ENCODE peak calls at places on chromosome 14, in four cellular contexts. One of them, this sample, is unnamed.

GRCh38 chr14:97177016-97177415 is 379.8 kb downstream of the VRK1 start:
- DNase-seq in breast epithelium: no peak
- DNase-seq in IMR-90: no peak
- DNase-seq in stomach: no peak
- DNase-seq in this sample: peak; percentile 21

GRCh38 chr14:95664046-95664445 is 22.2 kb upstream of the TCL1B start:
- DNase-seq in breast epithelium: no peak
- DNase-seq in IMR-90: no peak
- DNase-seq in stomach: peak; percentile 51
- DNase-seq in this sample: no peak

GRCh38 chr14:21169587-21169986 is 13.7 kb upstream of the OR5AU1 start:
- DNase-seq in breast epithelium: no peak
- DNase-seq in IMR-90: no peak
- DNase-seq in stomach: no peak
- DNase-seq in this sample: no peak

GRCh38 chr14:89024691-89025090 is 200.2 kb downstream of the TTC8 start:
- DNase-seq in breast epithelium: no peak
- DNase-seq in IMR-90: no peak
- DNase-seq in stomach: no peak
- DNase-seq in this sample: no peak

GRCh38 chr14:69299286-69300035 is 39.5 kb downstream of the GALNT16 start:
- DNase-seq in breast epithelium: no peak
- DNase-seq in IMR-90: no peak
- DNase-seq in stomach: no peak
- DNase-seq in this sample: no peak

GRCh38 chr14:96275182-96276112 is 19.4 kb downstream of the BDKRB1 start:
- DNase-seq in breast epithelium: peak; percentile 53
- DNase-seq in IMR-90: peak; percentile 90
- DNase-seq in stomach: peak; percentile 75
- DNase-seq in this sample: peak; percentile 68

GRCh38 chr14:50342211-50343080 is 30.3 kb downstream of the DMAC2L start:
- DNase-seq in breast epithelium: peak; percentile 57
- DNase-seq in IMR-90: peak; percentile 71
- DNase-seq in stomach: no peak
- DNase-seq in this sample: peak; percentile 46

GRCh38 chr14:97513891-97514290 is 716.7 kb downstream of the VRK1 start:
- DNase-seq in breast epithelium: no peak
- DNase-seq in IMR-90: no peak
- DNase-seq in stomach: no peak
- DNase-seq in this sample: no peak

GRCh38 chr14:53946404-53947400 is 9.9 kb downstream of the BMP4 start:
- DNase-seq in breast epithelium: no peak
- DNase-seq in IMR-90: no peak
- DNase-seq in stomach: no peak
- DNase-seq in this sample: no peak

GRCh38 chr14:65832431-65833253 is 420.1 kb downstream of the FUT8 start:
- DNase-seq in breast epithelium: no peak
- DNase-seq in IMR-90: peak; percentile 5
- DNase-seq in stomach: no peak
- DNase-seq in this sample: no peak

GRCh38 chr14:34212574-34212973 is 249.5 kb downstream of the SPTSSA start:
- DNase-seq in breast epithelium: no peak
- DNase-seq in IMR-90: no peak
- DNase-seq in stomach: no peak
- DNase-seq in this sample: no peak

GRCh38 chr14:64438181-64438839 is 27.0 kb upstream of the AKAP5 start:
- DNase-seq in breast epithelium: no peak
- DNase-seq in IMR-90: peak; percentile 87
- DNase-seq in stomach: no peak
- DNase-seq in this sample: peak; percentile 62

GRCh38 chr14:101372894-101373640 is 188.2 kb upstream of the DIO3 start:
- DNase-seq in breast epithelium: peak; percentile 6
- DNase-seq in IMR-90: no peak
- DNase-seq in stomach: no peak
- DNase-seq in this sample: no peak

GRCh38 chr14:61706096-61706690 is 10.9 kb downstream of the HIF1A start:
- DNase-seq in breast epithelium: no peak
- DNase-seq in IMR-90: no peak
- DNase-seq in stomach: no peak
- DNase-seq in this sample: no peak

GRCh38 chr14:84080961-84081360 is 1449.0 kb upstream of the FLRT2 start:
- DNase-seq in breast epithelium: no peak
- DNase-seq in IMR-90: peak; percentile 26
- DNase-seq in stomach: no peak
- DNase-seq in this sample: no peak

GRCh38 chr14:65301862-65302539 is 110.5 kb upstream of the FUT8 start:
- DNase-seq in breast epithelium: no peak
- DNase-seq in IMR-90: no peak
- DNase-seq in stomach: peak; percentile 68
- DNase-seq in this sample: peak; percentile 59

GRCh38 chr14:40850191-40850590 is 756.5 kb upstream of the LRFN5 start:
- DNase-seq in breast epithelium: no peak
- DNase-seq in IMR-90: no peak
- DNase-seq in stomach: no peak
- DNase-seq in this sample: no peak

GRCh38 chr14:54642121-54642520 is 75.2 kb downstream of the SAMD4A start:
- DNase-seq in breast epithelium: no peak
- DNase-seq in IMR-90: no peak
- DNase-seq in stomach: no peak
- DNase-seq in this sample: no peak

GRCh38 chr14:30864934-30865333 is 9.4 kb upstream of the COCH start:
- DNase-seq in breast epithelium: no peak
- DNase-seq in IMR-90: no peak
- DNase-seq in stomach: no peak
- DNase-seq in this sample: no peak

DNA sequence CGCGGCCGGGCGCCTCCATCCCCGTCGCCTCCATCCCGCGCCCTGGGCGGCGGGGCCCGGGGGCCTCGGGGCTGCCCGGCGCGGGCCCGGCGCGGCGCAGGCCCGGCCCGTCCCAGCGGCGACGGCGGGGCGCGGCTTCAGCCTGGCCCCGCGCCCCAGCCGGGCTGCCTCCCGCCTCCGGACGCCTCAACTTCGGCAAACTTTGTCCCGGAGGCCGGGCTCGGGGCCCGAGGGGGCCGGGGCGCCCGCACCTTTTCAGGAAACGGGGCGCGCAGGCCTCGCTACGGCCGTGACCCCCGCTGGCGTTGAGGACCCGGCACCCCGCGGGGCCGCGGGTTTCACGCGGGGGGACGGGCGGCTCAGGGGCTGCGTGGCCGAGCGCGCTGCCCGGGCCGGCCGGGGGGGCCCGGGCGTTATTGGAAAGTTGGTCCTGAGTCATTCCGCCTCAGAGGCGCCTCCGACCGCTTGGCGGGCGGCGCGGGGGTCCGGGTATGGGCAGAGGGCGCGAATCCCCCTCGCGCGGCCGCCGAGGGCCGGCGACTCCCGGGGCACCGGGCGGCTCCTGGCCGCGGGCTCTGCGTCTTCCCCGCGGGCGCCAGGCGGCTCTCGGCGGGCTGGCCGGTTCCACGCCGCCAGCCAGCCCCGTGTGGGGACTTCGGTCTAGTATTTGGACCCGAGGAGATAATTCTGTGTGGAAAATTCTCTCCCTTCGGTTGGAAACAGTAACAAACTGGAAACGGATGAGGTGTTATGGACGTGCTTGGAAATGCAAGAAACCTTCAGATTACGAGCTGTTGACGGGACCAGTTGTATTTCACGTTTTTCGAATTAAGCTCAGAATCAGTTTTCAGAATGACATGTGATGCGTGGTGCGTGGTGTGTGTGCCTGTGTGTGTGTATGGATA is 714 bp downstream of the TRAF3 start:
- DNase-seq in breast epithelium: no peak
- DNase-seq in IMR-90: peak; percentile 47
- DNase-seq in stomach: no peak
- DNase-seq in this sample: peak; percentile 42
- H3K27ac ChIP-seq in breast epithelium: peak overlapping the region; percentile 93
- H3K27ac ChIP-seq in IMR-90: peak overlapping the region; percentile 62
- H3K27ac ChIP-seq in stomach: peak overlapping the region; percentile 78
- H3K27ac ChIP-seq in this sample: peak overlapping the region; percentile 84

GRCh38 chr14:56219666-56220413 is 101.6 kb downstream of the PELI2 start:
- DNase-seq in breast epithelium: no peak
- DNase-seq in IMR-90: no peak
- DNase-seq in stomach: no peak
- DNase-seq in this sample: no peak
- H3K4me1 ChIP-seq in breast epithelium: no peaks in the 10 kb centered on the region
- H3K4me1 ChIP-seq in IMR-90: peaks cover 20% of the 10 kb centered on the region
- H3K4me1 ChIP-seq in stomach: peaks cover 71% of the 10 kb centered on the region
- H3K4me1 ChIP-seq in this sample: no peaks in the 10 kb centered on the region

GRCh38 chr14:103870891-103871595 is 23.7 kb upstream of the PPP1R13B start:
- DNase-seq in breast epithelium: no peak
- DNase-seq in IMR-90: no peak
- DNase-seq in stomach: no peak
- DNase-seq in this sample: peak; percentile 74
- H3K27ac ChIP-seq in breast epithelium: peak overlapping the region; percentile 46
- H3K27ac ChIP-seq in IMR-90: no peak overlapping the region
- H3K27ac ChIP-seq in stomach: peak overlapping the region; percentile 84
- H3K27ac ChIP-seq in this sample: peak overlapping the region; percentile 90

GRCh38 chr14:105475269-105475915 is 771 bp downstream of the CRIP2 start:
- DNase-seq in breast epithelium: peak; percentile 63
- DNase-seq in IMR-90: peak; percentile 9
- DNase-seq in stomach: no peak
- DNase-seq in this sample: no peak
- H3K4me1 ChIP-seq in breast epithelium: peaks cover 32% of the 10 kb centered on the region
- H3K4me1 ChIP-seq in IMR-90: peaks cover 15% of the 10 kb centered on the region
- H3K4me1 ChIP-seq in stomach: peaks cover 91% of the 10 kb centered on the region
- H3K4me1 ChIP-seq in this sample: no peaks in the 10 kb centered on the region

GRCh38 chr14:24995016-24995415 is 54.9 kb downstream of the STXBP6 start:
- DNase-seq in breast epithelium: no peak
- DNase-seq in IMR-90: no peak
- DNase-seq in stomach: no peak
- DNase-seq in this sample: no peak
- H3K27ac ChIP-seq in breast epithelium: no peak overlapping the region
- H3K27ac ChIP-seq in IMR-90: no peak overlapping the region
- H3K27ac ChIP-seq in stomach: no peak overlapping the region
- H3K27ac ChIP-seq in this sample: no peak overlapping the region

GRCh38 chr14:74613211-74613914 is 1.3 kb upstream of the LTBP2 start:
- DNase-seq in breast epithelium: no peak
- DNase-seq in IMR-90: no peak
- DNase-seq in stomach: no peak
- DNase-seq in this sample: no peak
- H3K4me1 ChIP-seq in breast epithelium: no peaks in the 10 kb centered on the region
- H3K4me1 ChIP-seq in IMR-90: peaks cover 27% of the 10 kb centered on the region
- H3K4me1 ChIP-seq in stomach: peaks cover 71% of the 10 kb centered on the region
- H3K4me1 ChIP-seq in this sample: no peaks in the 10 kb centered on the region

GRCh38 chr14:32512348-32512747 is 183.2 kb downstream of the AKAP6 start:
- DNase-seq in breast epithelium: no peak
- DNase-seq in IMR-90: no peak
- DNase-seq in stomach: no peak
- DNase-seq in this sample: no peak
- H3K27ac ChIP-seq in breast epithelium: no peak overlapping the region
- H3K27ac ChIP-seq in IMR-90: no peak overlapping the region
- H3K27ac ChIP-seq in stomach: no peak overlapping the region
- H3K27ac ChIP-seq in this sample: no peak overlapping the region

GRCh38 chr14:102898776-102899515 is 23.5 kb upstream of the AMN start:
- DNase-seq in breast epithelium: no peak
- DNase-seq in IMR-90: no peak
- DNase-seq in stomach: no peak
- DNase-seq in this sample: no peak
- H3K4me1 ChIP-seq in breast epithelium: no peaks in the 10 kb centered on the region
- H3K4me1 ChIP-seq in IMR-90: peaks cover 2% of the 10 kb centered on the region
- H3K4me1 ChIP-seq in stomach: no peaks in the 10 kb centered on the region
- H3K4me1 ChIP-seq in this sample: no peaks in the 10 kb centered on the region

GRCh38 chr14:72892103-72892878 is 1.6 kb downstream of the DPF3 start:
- DNase-seq in breast epithelium: no peak
- DNase-seq in IMR-90: peak; percentile 43
- DNase-seq in stomach: no peak
- DNase-seq in this sample: peak; percentile 24

GRCh38 chr14:72893636-72894322 is at the start of gene DPF3:
- DNase-seq in breast epithelium: peak; percentile 93
- DNase-seq in IMR-90: peak; percentile 96
- DNase-seq in stomach: peak; percentile 97
- DNase-seq in this sample: peak; percentile 97

GRCh38 chr14:72894323-72894622 is 372 bp upstream of the DPF3 start:
- DNase-seq in breast epithelium: no peak
- DNase-seq in IMR-90: no peak
- DNase-seq in stomach: no peak
- DNase-seq in this sample: no peak

GRCh38 chr14:72891666-72892102 is 2.2 kb downstream of the DPF3 start:
- DNase-seq in breast epithelium: no peak
- DNase-seq in IMR-90: no peak
- DNase-seq in stomach: no peak
- DNase-seq in this sample: no peak

GRCh38 chr14:72892879-72893635 is 844 bp downstream of the DPF3 start:
- DNase-seq in breast epithelium: no peak
- DNase-seq in IMR-90: no peak
- DNase-seq in stomach: no peak
- DNase-seq in this sample: peak; percentile 27
- H3K27ac ChIP-seq in breast epithelium: no peak overlapping the region
- H3K27ac ChIP-seq in IMR-90: peak overlapping the region; percentile 32
- H3K27ac ChIP-seq in stomach: no peak overlapping the region
- H3K27ac ChIP-seq in this sample: no peak overlapping the region

This sample was measured in small intestine.